ENCODE peak calls at places on chromosomes 3 and 15, in ten cellular contexts. One of them, this sample, is unnamed.

GRCh38 chr3:180199396-180199795 is 162.7 kb upstream of the PEX5L start:
- DNase-seq in stimulated activated CD4-positive, alpha-beta T cell treated with anti-CD3 and anti-CD28 coated beads, Interleukin-2, amount 100 ng/mL, for 4 hours: no peak
- DNase-seq in PC-3: no peak
- DNase-seq in Calu3: no peak
- DNase-seq in Ammon's horn: no peak
- DNase-seq in SW 1271: no peak
- DNase-seq in AG20443: no peak
- DNase-seq in AG09319: no peak
- DNase-seq in T-helper 17 cell: no peak
- DNase-seq in memory B cell: no peak
- DNase-seq in this sample: no peak

GRCh38 chr15:74395319-74396145 is 28.1 kb upstream of the CYP11A1 start:
- DNase-seq in SW 1271: no peak
- DNase-seq in memory B cell: no peak
- DNase-seq in stimulated activated CD4-positive, alpha-beta T cell treated with anti-CD3 and anti-CD28 coated beads, Interleukin-2, amount 100 ng/mL, for 4 hours: no peak
- DNase-seq in Calu3: no peak
- DNase-seq in Ammon's horn: no peak
- DNase-seq in PC-3: no peak
- DNase-seq in AG20443: no peak
- DNase-seq in AG09319: no peak
- DNase-seq in T-helper 17 cell: no peak
- DNase-seq in this sample: no peak

GRCh38 chr3:125310623-125311076 is 64.5 kb downstream of the ZNF148 start:
- DNase-seq in stimulated activated CD4-positive, alpha-beta T cell treated with anti-CD3 and anti-CD28 coated beads, Interleukin-2, amount 100 ng/mL, for 4 hours: peak
- DNase-seq in memory B cell: no peak
- DNase-seq in PC-3: no peak
- DNase-seq in AG09319: no peak
- DNase-seq in AG20443: no peak
- DNase-seq in Ammon's horn: no peak
- DNase-seq in T-helper 17 cell: no peak
- DNase-seq in Calu3: no peak
- DNase-seq in SW 1271: no peak
- DNase-seq in this sample: no peak

GRCh38 chr15:44782516-44782915 is 46.2 kb downstream of the TRIM69 start:
- DNase-seq in memory B cell: no peak
- DNase-seq in AG20443: no peak
- DNase-seq in SW 1271: no peak
- DNase-seq in AG09319: no peak
- DNase-seq in stimulated activated CD4-positive, alpha-beta T cell treated with anti-CD3 and anti-CD28 coated beads, Interleukin-2, amount 100 ng/mL, for 4 hours: no peak
- DNase-seq in Ammon's horn: no peak
- DNase-seq in T-helper 17 cell: no peak
- DNase-seq in Calu3: no peak
- DNase-seq in PC-3: no peak
- DNase-seq in this sample: no peak

GRCh38 chr3:124653788-124654469 is 76.3 kb upstream of the UMPS start:
- DNase-seq in T-helper 17 cell: no peak
- DNase-seq in Calu3: no peak
- DNase-seq in memory B cell: no peak
- DNase-seq in SW 1271: no peak
- DNase-seq in AG20443: no peak
- DNase-seq in AG09319: no peak
- DNase-seq in PC-3: no peak
- DNase-seq in stimulated activated CD4-positive, alpha-beta T cell treated with anti-CD3 and anti-CD28 coated beads, Interleukin-2, amount 100 ng/mL, for 4 hours: no peak
- DNase-seq in Ammon's horn: no peak
- DNase-seq in this sample: no peak

GRCh38 chr15:33671456-33671855 is 296.8 kb upstream of the CHRM5 start:
- DNase-seq in PC-3: no peak
- DNase-seq in AG09319: no peak
- DNase-seq in Ammon's horn: no peak
- DNase-seq in AG20443: no peak
- DNase-seq in stimulated activated CD4-positive, alpha-beta T cell treated with anti-CD3 and anti-CD28 coated beads, Interleukin-2, amount 100 ng/mL, for 4 hours: no peak
- DNase-seq in Calu3: no peak
- DNase-seq in memory B cell: no peak
- DNase-seq in T-helper 17 cell: no peak
- DNase-seq in SW 1271: no peak
- DNase-seq in this sample: no peak

GRCh38 chr3:119034256-119035013 is at the start of gene IGSF11:
- DNase-seq in Ammon's horn: peak
- DNase-seq in PC-3: peak
- DNase-seq in memory B cell: peak
- DNase-seq in stimulated activated CD4-positive, alpha-beta T cell treated with anti-CD3 and anti-CD28 coated beads, Interleukin-2, amount 100 ng/mL, for 4 hours: peak
- DNase-seq in SW 1271: peak
- DNase-seq in AG09319: no peak
- DNase-seq in AG20443: peak
- DNase-seq in T-helper 17 cell: peak
- DNase-seq in Calu3: peak
- DNase-seq in this sample: peak

GRCh38 chr15:69222002-69222474 is 61.6 kb downstream of the GLCE start:
- DNase-seq in PC-3: no peak
- DNase-seq in AG20443: no peak
- DNase-seq in memory B cell: no peak
- DNase-seq in AG09319: no peak
- DNase-seq in Ammon's horn: no peak
- DNase-seq in T-helper 17 cell: no peak
- DNase-seq in Calu3: no peak
- DNase-seq in stimulated activated CD4-positive, alpha-beta T cell treated with anti-CD3 and anti-CD28 coated beads, Interleukin-2, amount 100 ng/mL, for 4 hours: no peak
- DNase-seq in SW 1271: no peak
- DNase-seq in this sample: no peak

GRCh38 chr3:62875103-62876002 is at the start of gene CADPS:
- DNase-seq in Calu3: no peak
- DNase-seq in T-helper 17 cell: no peak
- DNase-seq in memory B cell: no peak
- DNase-seq in stimulated activated CD4-positive, alpha-beta T cell treated with anti-CD3 and anti-CD28 coated beads, Interleukin-2, amount 100 ng/mL, for 4 hours: no peak
- DNase-seq in AG09319: no peak
- DNase-seq in PC-3: no peak
- DNase-seq in Ammon's horn: peak
- DNase-seq in SW 1271: no peak
- DNase-seq in AG20443: peak
- DNase-seq in this sample: no peak

GRCh38 chr3:120496278-120496975 is 45.6 kb upstream of the FSTL1 start:
- DNase-seq in T-helper 17 cell: no peak
- DNase-seq in SW 1271: peak
- DNase-seq in stimulated activated CD4-positive, alpha-beta T cell treated with anti-CD3 and anti-CD28 coated beads, Interleukin-2, amount 100 ng/mL, for 4 hours: no peak
- DNase-seq in AG09319: peak
- DNase-seq in AG20443: peak
- DNase-seq in memory B cell: no peak
- DNase-seq in PC-3: peak
- DNase-seq in Calu3: no peak
- DNase-seq in Ammon's horn: no peak
- DNase-seq in this sample: no peak

GRCh38 chr3:139601191-139601961 is 61.8 kb upstream of the RBP1 start:
- DNase-seq in AG20443: no peak
- DNase-seq in SW 1271: no peak
- DNase-seq in memory B cell: no peak
- DNase-seq in PC-3: peak
- DNase-seq in stimulated activated CD4-positive, alpha-beta T cell treated with anti-CD3 and anti-CD28 coated beads, Interleukin-2, amount 100 ng/mL, for 4 hours: no peak
- DNase-seq in AG09319: no peak
- DNase-seq in Calu3: no peak
- DNase-seq in Ammon's horn: no peak
- DNase-seq in T-helper 17 cell: no peak
- DNase-seq in this sample: no peak

GRCh38 chr15:63583027-63583426 is 14.2 kb upstream of the FBXL22 start:
- DNase-seq in AG09319: peak
- DNase-seq in memory B cell: no peak
- DNase-seq in stimulated activated CD4-positive, alpha-beta T cell treated with anti-CD3 and anti-CD28 coated beads, Interleukin-2, amount 100 ng/mL, for 4 hours: no peak
- DNase-seq in Calu3: no peak
- DNase-seq in Ammon's horn: no peak
- DNase-seq in SW 1271: peak
- DNase-seq in T-helper 17 cell: no peak
- DNase-seq in PC-3: peak
- DNase-seq in AG20443: peak
- DNase-seq in this sample: no peak

GRCh38 chr15:57297163-57297593 is 79.1 kb upstream of the CGNL1 start:
- DNase-seq in T-helper 17 cell: no peak
- DNase-seq in PC-3: no peak
- DNase-seq in AG09319: no peak
- DNase-seq in stimulated activated CD4-positive, alpha-beta T cell treated with anti-CD3 and anti-CD28 coated beads, Interleukin-2, amount 100 ng/mL, for 4 hours: no peak
- DNase-seq in memory B cell: no peak
- DNase-seq in Ammon's horn: no peak
- DNase-seq in SW 1271: no peak
- DNase-seq in Calu3: no peak
- DNase-seq in AG20443: no peak
- DNase-seq in this sample: no peak

GRCh38 chr3:195159819-195160175 is 111.2 kb downstream of the XXYLT1 start:
- DNase-seq in memory B cell: no peak
- DNase-seq in AG09319: no peak
- DNase-seq in Ammon's horn: no peak
- DNase-seq in Calu3: no peak
- DNase-seq in SW 1271: no peak
- DNase-seq in T-helper 17 cell: no peak
- DNase-seq in PC-3: peak
- DNase-seq in stimulated activated CD4-positive, alpha-beta T cell treated with anti-CD3 and anti-CD28 coated beads, Interleukin-2, amount 100 ng/mL, for 4 hours: no peak
- DNase-seq in AG20443: peak
- DNase-seq in this sample: no peak

GRCh38 chr15:55990986-55991385 is 2.4 kb downstream of the NEDD4 start:
- DNase-seq in Ammon's horn: no peak
- DNase-seq in memory B cell: no peak
- DNase-seq in T-helper 17 cell: no peak
- DNase-seq in SW 1271: peak
- DNase-seq in AG09319: no peak
- DNase-seq in AG20443: no peak
- DNase-seq in Calu3: no peak
- DNase-seq in stimulated activated CD4-positive, alpha-beta T cell treated with anti-CD3 and anti-CD28 coated beads, Interleukin-2, amount 100 ng/mL, for 4 hours: no peak
- DNase-seq in PC-3: no peak
- DNase-seq in this sample: no peak

GRCh38 chr3:133570937-133571320 is 2.6 kb upstream of the CDV3 start:
- DNase-seq in Ammon's horn: no peak
- DNase-seq in memory B cell: no peak
- DNase-seq in AG20443: no peak
- DNase-seq in T-helper 17 cell: no peak
- DNase-seq in PC-3: peak
- DNase-seq in SW 1271: no peak
- DNase-seq in stimulated activated CD4-positive, alpha-beta T cell treated with anti-CD3 and anti-CD28 coated beads, Interleukin-2, amount 100 ng/mL, for 4 hours: no peak
- DNase-seq in Calu3: no peak
- DNase-seq in AG09319: no peak
- DNase-seq in this sample: no peak

GRCh38 chr3:143480306-143480852 is 360.8 kb downstream of the CHST2 start:
- DNase-seq in Ammon's horn: no peak
- DNase-seq in AG09319: no peak
- DNase-seq in memory B cell: no peak
- DNase-seq in Calu3: peak
- DNase-seq in AG20443: no peak
- DNase-seq in SW 1271: no peak
- DNase-seq in T-helper 17 cell: no peak
- DNase-seq in stimulated activated CD4-positive, alpha-beta T cell treated with anti-CD3 and anti-CD28 coated beads, Interleukin-2, amount 100 ng/mL, for 4 hours: no peak
- DNase-seq in PC-3: no peak
- DNase-seq in this sample: no peak

GRCh38 chr3:175312766-175313165 is 453.6 kb downstream of the NAALADL2 start:
- DNase-seq in stimulated activated CD4-positive, alpha-beta T cell treated with anti-CD3 and anti-CD28 coated beads, Interleukin-2, amount 100 ng/mL, for 4 hours: no peak
- DNase-seq in memory B cell: no peak
- DNase-seq in AG09319: no peak
- DNase-seq in PC-3: no peak
- DNase-seq in AG20443: no peak
- DNase-seq in Calu3: no peak
- DNase-seq in SW 1271: no peak
- DNase-seq in T-helper 17 cell: no peak
- DNase-seq in Ammon's horn: no peak
- DNase-seq in this sample: no peak

GRCh38 chr15:96312641-96313335 is 17.7 kb upstream of the NR2F2 start:
- DNase-seq in Calu3: no peak
- DNase-seq in Ammon's horn: no peak
- DNase-seq in stimulated activated CD4-positive, alpha-beta T cell treated with anti-CD3 and anti-CD28 coated beads, Interleukin-2, amount 100 ng/mL, for 4 hours: no peak
- DNase-seq in SW 1271: no peak
- DNase-seq in PC-3: peak
- DNase-seq in AG20443: no peak
- DNase-seq in T-helper 17 cell: no peak
- DNase-seq in memory B cell: no peak
- DNase-seq in AG09319: no peak
- DNase-seq in this sample: no peak

GRCh38 chr3:46013316-46014094 is 13.8 kb downstream of the XCR1 start:
- DNase-seq in stimulated activated CD4-positive, alpha-beta T cell treated with anti-CD3 and anti-CD28 coated beads, Interleukin-2, amount 100 ng/mL, for 4 hours: no peak
- DNase-seq in Ammon's horn: no peak
- DNase-seq in SW 1271: no peak
- DNase-seq in AG09319: no peak
- DNase-seq in PC-3: no peak
- DNase-seq in Calu3: no peak
- DNase-seq in memory B cell: no peak
- DNase-seq in AG20443: no peak
- DNase-seq in T-helper 17 cell: no peak
- DNase-seq in this sample: no peak

GRCh38 chr3:140223631-140224030 is 288.6 kb downstream of the CLSTN2 start:
- DNase-seq in Calu3: peak
- DNase-seq in stimulated activated CD4-positive, alpha-beta T cell treated with anti-CD3 and anti-CD28 coated beads, Interleukin-2, amount 100 ng/mL, for 4 hours: no peak
- DNase-seq in AG09319: no peak
- DNase-seq in T-helper 17 cell: no peak
- DNase-seq in memory B cell: no peak
- DNase-seq in PC-3: peak
- DNase-seq in AG20443: no peak
- DNase-seq in SW 1271: no peak
- DNase-seq in Ammon's horn: no peak
- DNase-seq in this sample: no peak

GRCh38 chr15:99201410-99202175 is 47.8 kb downstream of the TTC23 start:
- DNase-seq in memory B cell: no peak
- DNase-seq in Calu3: no peak
- DNase-seq in T-helper 17 cell: no peak
- DNase-seq in PC-3: no peak
- DNase-seq in AG20443: no peak
- DNase-seq in SW 1271: no peak
- DNase-seq in AG09319: no peak
- DNase-seq in stimulated activated CD4-positive, alpha-beta T cell treated with anti-CD3 and anti-CD28 coated beads, Interleukin-2, amount 100 ng/mL, for 4 hours: no peak
- DNase-seq in Ammon's horn: no peak
- DNase-seq in this sample: no peak

GRCh38 chr3:124558898-124559649 is 171.2 kb upstream of the UMPS start:
- DNase-seq in AG09319: peak
- DNase-seq in AG20443: peak
- DNase-seq in SW 1271: peak
- DNase-seq in Ammon's horn: peak
- DNase-seq in memory B cell: no peak
- DNase-seq in stimulated activated CD4-positive, alpha-beta T cell treated with anti-CD3 and anti-CD28 coated beads, Interleukin-2, amount 100 ng/mL, for 4 hours: no peak
- DNase-seq in PC-3: peak
- DNase-seq in Calu3: peak
- DNase-seq in T-helper 17 cell: no peak
- DNase-seq in this sample: no peak

This sample was measured in type B pancreatic cell.